ENCODE peak calls at places on chromosomes 4 and X, in four cellular contexts. One of them, this sample, is unnamed.

GRCh38 chr4:123406862-123407261 is 10.3 kb downstream of the SPRY1 start:
- DNase-seq in MM.1S: no peak
- DNase-seq in CD4-positive, alpha-beta T cell: no peak
- DNase-seq in substantia nigra: no peak
- DNase-seq in this sample: no peak

GRCh38 chr4:1300466-1301455 is 11.1 kb downstream of the MAEA start:
- DNase-seq in MM.1S: no peak
- DNase-seq in CD4-positive, alpha-beta T cell: no peak
- DNase-seq in substantia nigra: peak
- DNase-seq in this sample: peak

GRCh38 chrX:109934935-109935334 is 68.0 kb upstream of the TMEM164 start:
- DNase-seq in MM.1S: no peak
- DNase-seq in CD4-positive, alpha-beta T cell: no peak
- DNase-seq in substantia nigra: no peak
- DNase-seq in this sample: no peak

GRCh38 chr4:138223191-138223910 is 18.8 kb downstream of the SLC7A11 start:
- DNase-seq in MM.1S: no peak
- DNase-seq in CD4-positive, alpha-beta T cell: no peak
- DNase-seq in substantia nigra: no peak
- DNase-seq in this sample: no peak

GRCh38 chrX:33840176-33840575 is 291.9 kb downstream of the FAM47A start:
- DNase-seq in MM.1S: no peak
- DNase-seq in CD4-positive, alpha-beta T cell: no peak
- DNase-seq in substantia nigra: no peak
- DNase-seq in this sample: no peak

GRCh38 chr4:183299464-183299863 is 20.6 kb downstream of the CLDN22 start:
- DNase-seq in MM.1S: no peak
- DNase-seq in CD4-positive, alpha-beta T cell: no peak
- DNase-seq in substantia nigra: no peak
- DNase-seq in this sample: no peak

GRCh38 chr4:128686032-128686465 is 123.5 kb upstream of the JADE1 start:
- DNase-seq in MM.1S: no peak
- DNase-seq in CD4-positive, alpha-beta T cell: no peak
- DNase-seq in substantia nigra: no peak
- DNase-seq in this sample: no peak

GRCh38 chrX:69323786-69324720 is 158.8 kb upstream of the PJA1 start:
- DNase-seq in MM.1S: no peak
- DNase-seq in CD4-positive, alpha-beta T cell: no peak
- DNase-seq in substantia nigra: no peak
- DNase-seq in this sample: no peak

GRCh38 chr4:26311633-26312032 is 9.2 kb upstream of the RBPJ start:
- DNase-seq in MM.1S: no peak
- DNase-seq in CD4-positive, alpha-beta T cell: no peak
- DNase-seq in substantia nigra: no peak
- DNase-seq in this sample: no peak

GRCh38 chr4:7649411-7649740 is 214.6 kb upstream of the PSAPL1 start:
- DNase-seq in MM.1S: no peak
- DNase-seq in CD4-positive, alpha-beta T cell: no peak
- DNase-seq in substantia nigra: no peak
- DNase-seq in this sample: no peak

GRCh38 chr4:7647932-7648812 is 213.4 kb upstream of the PSAPL1 start:
- DNase-seq in MM.1S: no peak
- DNase-seq in CD4-positive, alpha-beta T cell: no peak
- DNase-seq in substantia nigra: no peak
- DNase-seq in this sample: no peak

GRCh38 chr4:7649741-7650531 is 215.2 kb upstream of the PSAPL1 start:
- DNase-seq in MM.1S: no peak
- DNase-seq in CD4-positive, alpha-beta T cell: peak
- DNase-seq in substantia nigra: no peak
- DNase-seq in this sample: no peak

GRCh38 chr4:7647211-7647931 is 212.6 kb upstream of the PSAPL1 start:
- DNase-seq in MM.1S: no peak
- DNase-seq in CD4-positive, alpha-beta T cell: no peak
- DNase-seq in substantia nigra: no peak
- DNase-seq in this sample: no peak

GRCh38 chr4:7648813-7649395 is 214.2 kb upstream of the PSAPL1 start:
- DNase-seq in MM.1S: no peak
- DNase-seq in CD4-positive, alpha-beta T cell: no peak
- DNase-seq in substantia nigra: no peak
- DNase-seq in this sample: no peak
- H3K27ac ChIP-seq in MM.1S: no peak
- H3K27ac ChIP-seq in CD4-positive, alpha-beta T cell: no peak
- H3K27ac ChIP-seq in substantia nigra: no peak
- H3K27ac ChIP-seq in this sample: no peak

DNA sequence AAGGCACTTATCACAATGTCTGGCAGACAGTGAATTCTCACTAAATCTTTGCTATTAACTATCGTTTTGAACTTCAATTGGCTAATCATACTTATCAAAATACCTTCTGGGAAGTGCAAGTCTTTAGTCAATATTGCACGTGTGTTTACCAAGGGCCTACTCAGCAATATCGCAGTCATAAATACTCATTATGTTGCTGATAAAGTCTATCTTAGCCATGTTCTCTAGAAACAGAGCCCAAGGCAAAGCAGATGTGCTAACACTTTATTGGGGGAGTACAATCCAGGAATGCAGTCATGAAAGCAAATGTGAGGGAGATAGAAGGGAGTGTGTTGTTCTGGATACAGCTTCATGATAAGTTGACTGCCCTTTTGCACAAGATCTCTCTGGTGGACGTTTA is 90.5 kb downstream of the FBXO8 start:
- DNase-seq in MM.1S: no peak
- DNase-seq in CD4-positive, alpha-beta T cell: no peak
- DNase-seq in substantia nigra: no peak
- DNase-seq in this sample: no peak
- H3K27ac ChIP-seq in MM.1S: no peak
- H3K27ac ChIP-seq in CD4-positive, alpha-beta T cell: no peak
- H3K27ac ChIP-seq in substantia nigra: no peak
- H3K27ac ChIP-seq in this sample: no peak

GRCh38 chr4:41426523-41426922 is 111.4 kb upstream of the LIMCH1 start:
- DNase-seq in MM.1S: no peak
- DNase-seq in CD4-positive, alpha-beta T cell: no peak
- DNase-seq in substantia nigra: no peak
- DNase-seq in this sample: no peak

GRCh38 chr4:41428205-41428940 is 109.6 kb upstream of the LIMCH1 start:
- DNase-seq in MM.1S: no peak
- DNase-seq in CD4-positive, alpha-beta T cell: no peak
- DNase-seq in substantia nigra: no peak
- DNase-seq in this sample: no peak

GRCh38 chr4:41430796-41431195 is 107.2 kb upstream of the LIMCH1 start:
- DNase-seq in MM.1S: no peak
- DNase-seq in CD4-positive, alpha-beta T cell: no peak
- DNase-seq in substantia nigra: no peak
- DNase-seq in this sample: no peak

GRCh38 chr4:41427306-41427882 is 110.6 kb upstream of the LIMCH1 start:
- DNase-seq in MM.1S: no peak
- DNase-seq in CD4-positive, alpha-beta T cell: no peak
- DNase-seq in substantia nigra: no peak
- DNase-seq in this sample: no peak

DNA sequence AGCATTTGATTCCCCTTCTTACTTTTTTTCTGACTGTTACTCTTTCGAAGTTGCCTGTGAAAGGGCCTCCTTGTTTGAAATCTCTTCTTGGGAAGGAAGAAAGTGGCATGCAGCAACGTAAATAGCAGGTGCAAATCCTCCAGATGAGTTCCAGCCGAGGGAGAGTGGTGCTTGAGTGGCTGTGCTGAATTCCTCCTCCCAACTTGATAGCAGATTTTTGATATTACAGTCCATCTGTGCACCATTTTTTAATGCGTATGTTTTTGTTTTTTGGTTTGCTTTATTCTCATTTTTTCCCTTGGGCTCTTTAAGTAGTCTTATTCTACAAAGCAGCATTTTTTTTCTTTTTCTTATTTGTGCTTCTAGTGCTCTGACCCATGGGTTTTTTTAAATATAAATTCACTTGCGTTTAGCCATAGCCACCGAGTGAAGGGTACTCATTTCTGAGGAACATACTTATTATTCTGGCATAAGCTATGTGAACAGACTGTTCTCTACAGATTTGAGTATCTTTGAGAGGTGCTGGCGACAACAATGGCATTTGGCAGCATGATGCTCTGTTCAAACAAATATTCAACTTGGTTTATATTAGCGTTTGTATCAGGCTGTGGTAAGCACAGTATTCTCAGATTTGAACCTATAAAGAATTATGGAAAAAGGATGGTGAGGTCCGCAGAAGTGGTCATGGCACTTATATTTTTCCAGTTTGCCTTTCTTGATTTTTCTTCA is 108.9 kb upstream of the LIMCH1 start:
- DNase-seq in MM.1S: no peak
- DNase-seq in CD4-positive, alpha-beta T cell: no peak
- DNase-seq in substantia nigra: no peak
- DNase-seq in this sample: no peak
- H3K27ac ChIP-seq in MM.1S: no peak
- H3K27ac ChIP-seq in CD4-positive, alpha-beta T cell: no peak
- H3K27ac ChIP-seq in substantia nigra: peak
- H3K27ac ChIP-seq in this sample: peak

GRCh38 chr4:90950385-90950841 is 823.2 kb downstream of the CCSER1 start:
- DNase-seq in MM.1S: no peak
- DNase-seq in CD4-positive, alpha-beta T cell: no peak
- DNase-seq in substantia nigra: no peak
- DNase-seq in this sample: no peak
- H3K27ac ChIP-seq in MM.1S: no peak
- H3K27ac ChIP-seq in CD4-positive, alpha-beta T cell: no peak
- H3K27ac ChIP-seq in substantia nigra: no peak
- H3K27ac ChIP-seq in this sample: no peak

DNA sequence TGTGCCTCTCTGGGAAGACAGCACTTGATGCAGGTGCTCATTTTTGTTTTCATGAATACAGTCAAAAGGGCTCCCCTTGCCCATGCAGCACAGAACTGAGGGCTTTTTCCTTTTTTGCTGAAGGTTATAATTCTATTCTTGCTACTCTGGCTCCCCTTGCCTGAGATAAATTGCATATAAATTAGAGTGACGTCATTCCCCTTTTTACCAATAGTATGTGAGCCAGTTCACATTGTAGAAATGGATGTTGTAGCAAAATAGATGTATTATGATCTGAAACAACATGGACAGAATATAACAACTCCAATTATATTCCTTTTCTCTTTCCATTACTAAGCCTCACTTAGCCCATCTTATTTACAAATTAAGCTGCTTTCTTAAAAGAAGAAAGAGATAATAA is 28.4 kb downstream of the CXorf58 start:
- DNase-seq in MM.1S: no peak
- DNase-seq in CD4-positive, alpha-beta T cell: no peak
- DNase-seq in substantia nigra: no peak
- DNase-seq in this sample: no peak
- H3K27ac ChIP-seq in MM.1S: no peak
- H3K27ac ChIP-seq in CD4-positive, alpha-beta T cell: no peak
- H3K27ac ChIP-seq in substantia nigra: no peak
- H3K27ac ChIP-seq in this sample: no peak

GRCh38 chr4:36392049-36392448 is 110.6 kb downstream of the DTHD1 start:
- DNase-seq in MM.1S: no peak
- DNase-seq in CD4-positive, alpha-beta T cell: no peak
- DNase-seq in substantia nigra: no peak
- DNase-seq in this sample: no peak

GRCh38 chr4:36386691-36387090 is 105.3 kb downstream of the DTHD1 start:
- DNase-seq in MM.1S: no peak
- DNase-seq in CD4-positive, alpha-beta T cell: no peak
- DNase-seq in substantia nigra: no peak
- DNase-seq in this sample: no peak

GRCh38 chr4:36388710-36389109 is 107.3 kb downstream of the DTHD1 start:
- DNase-seq in MM.1S: no peak
- DNase-seq in CD4-positive, alpha-beta T cell: no peak
- DNase-seq in substantia nigra: no peak
- DNase-seq in this sample: no peak

GRCh38 chr4:36385951-36386561 is 104.6 kb downstream of the DTHD1 start:
- DNase-seq in MM.1S: peak
- DNase-seq in CD4-positive, alpha-beta T cell: peak
- DNase-seq in substantia nigra: no peak
- DNase-seq in this sample: no peak
- H3K27ac ChIP-seq in MM.1S: peak
- H3K27ac ChIP-seq in CD4-positive, alpha-beta T cell: peak
- H3K27ac ChIP-seq in substantia nigra: no peak
- H3K27ac ChIP-seq in this sample: no peak

DNA sequence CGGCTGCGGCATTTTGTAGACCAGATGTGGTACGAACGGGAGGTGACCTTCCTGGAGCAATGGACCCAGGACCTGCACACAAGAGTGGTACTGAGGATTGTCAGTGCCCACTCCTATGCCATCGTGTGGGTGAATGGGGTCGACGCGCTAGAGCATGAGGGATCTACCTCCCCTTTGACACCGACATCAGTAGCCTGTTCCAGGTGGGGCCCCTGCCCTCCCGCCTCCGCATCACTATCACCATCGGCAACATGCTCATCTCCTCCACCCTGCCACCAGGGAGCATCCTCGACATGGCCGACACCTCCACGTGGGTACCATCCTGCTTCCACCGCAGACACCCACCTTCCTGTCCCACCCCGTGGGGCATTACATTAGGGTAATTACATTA is 46.2 kb downstream of the SMARCA5 start:
- DNase-seq in MM.1S: peak
- DNase-seq in CD4-positive, alpha-beta T cell: peak
- DNase-seq in substantia nigra: no peak
- DNase-seq in this sample: no peak
- H3K27ac ChIP-seq in MM.1S: peak
- H3K27ac ChIP-seq in CD4-positive, alpha-beta T cell: no peak
- H3K27ac ChIP-seq in substantia nigra: no peak
- H3K27ac ChIP-seq in this sample: no peak

This sample was measured in caudate nucleus.